ENCODE peak calls at places on chromosomes 12 and 14, in nine cellular contexts. L, E, Z, X, H, R, N, A and T are unnamed samples.
A peak's percentile ranks its signal among the peaks of the same experiment; 100 is the strongest.

GRCh38 chr12:122865268-122866231 is 30.3 kb downstream of the HIP1R start:
- DNase-seq in L (peak; percentile 52), E (no peak), Z (peak; percentile 45), X (peak; percentile 52), H (no peak), R (peak; percentile 69), N (no peak), A (peak; percentile 72), T (no peak)

GRCh38 chr12:981956-982355 is 9.1 kb upstream of the ERC1 start:
- DNase-seq in L (no peak), E (no peak), Z (no peak), X (no peak), H (no peak), R (no peak), N (no peak), A (no peak), T (no peak)

GRCh38 chr12:101877816-101878811 is 734 bp downstream of the DRAM1 start:
- DNase-seq in L (peak; percentile 39), E (no peak), Z (peak; percentile 28), X (no peak), H (no peak), R (peak; percentile 34), N (peak; percentile 53), A (no peak), T (no peak)

GRCh38 chr14:49954171-49954631 is 61.3 kb downstream of the ARF6 start:
- DNase-seq in L (no peak), E (no peak), Z (no peak), X (no peak), H (no peak), R (no peak), N (no peak), A (no peak), T (no peak)

GRCh38 chr12:74264692-74265091 is 272.9 kb upstream of the ATXN7L3B start:
- DNase-seq in L (no peak), E (no peak), Z (no peak), X (no peak), H (no peak), R (no peak), N (no peak), A (no peak), T (no peak)

GRCh38 chr14:89221109-89221508 is 195.9 kb downstream of the FOXN3 start:
- DNase-seq in L (no peak), E (peak; percentile 52), Z (no peak), X (no peak), H (no peak), R (no peak), N (no peak), A (no peak), T (no peak)

GRCh38 chr14:50778757-50779483 is 52.0 kb downstream of the NIN start:
- DNase-seq in L (no peak), E (no peak), Z (no peak), X (no peak), H (no peak), R (no peak), N (no peak), A (no peak), T (no peak)

GRCh38 chr12:66881401-66881800 is 202.5 kb upstream of the GRIP1 start:
- DNase-seq in L (no peak), E (no peak), Z (no peak), X (no peak), H (no peak), R (no peak), N (no peak), A (no peak), T (no peak)

GRCh38 chr14:81192594-81192993 is 28.2 kb downstream of the GTF2A1 start:
- DNase-seq in L (no peak), E (no peak), Z (no peak), X (no peak), H (no peak), R (no peak), N (no peak), A (no peak), T (no peak)

GRCh38 chr12:30320561-30320960 is 375.1 kb downstream of the IPO8 start:
- DNase-seq in L (peak; percentile 19), E (no peak), Z (no peak), X (no peak), H (no peak), R (no peak), N (no peak), A (no peak), T (no peak)

DNA sequence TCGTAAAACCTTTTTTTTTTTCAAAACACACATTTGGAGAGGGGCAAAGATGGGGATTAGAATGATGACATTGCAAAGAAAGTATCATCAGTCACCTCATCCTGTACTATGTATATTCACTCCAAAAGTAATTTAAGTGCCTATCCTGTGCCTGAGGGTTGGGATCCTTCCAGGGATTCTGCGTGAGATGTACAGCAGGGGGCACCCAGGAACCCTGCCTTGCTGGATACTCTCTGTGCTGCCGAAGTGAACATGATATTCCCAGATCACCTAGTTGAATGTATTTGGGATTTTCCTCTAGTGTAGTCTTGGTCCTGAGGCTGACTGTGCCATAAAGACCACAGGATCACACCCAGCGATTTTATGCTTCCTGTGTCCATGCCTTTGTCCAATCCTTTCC is 372.7 kb downstream of the IPO8 start:
- DNase-seq in L (no peak), E (no peak), Z (no peak), X (no peak), H (no peak), R (no peak), N (no peak), A (no peak), T (no peak)
- H3K4me1 ChIP-seq in L (no peaks in the 10 kb centered on the region), E (no peaks in the 10 kb centered on the region), Z (no peaks in the 10 kb centered on the region), X (no peaks in the 10 kb centered on the region), H (no peaks in the 10 kb centered on the region), R (no peaks in the 10 kb centered on the region), N (no peaks in the 10 kb centered on the region), A (no peaks in the 10 kb centered on the region), T (no peaks in the 10 kb centered on the region)

GRCh38 chr12:130223767-130224244 is 61.5 kb downstream of the FZD10 start:
- DNase-seq in L (no peak), E (no peak), Z (no peak), X (no peak), H (no peak), R (no peak), N (no peak), A (no peak), T (no peak)

GRCh38 chr12:130220361-130220760 is 58.1 kb downstream of the FZD10 start:
- DNase-seq in L (no peak), E (no peak), Z (no peak), X (no peak), H (no peak), R (no peak), N (no peak), A (no peak), T (no peak)

GRCh38 chr12:130222519-130223255 is 60.4 kb downstream of the FZD10 start:
- DNase-seq in L (no peak), E (no peak), Z (peak; percentile 78), X (no peak), H (no peak), R (no peak), N (no peak), A (no peak), T (no peak)

GRCh38 chr12:130214686-130215370 is 52.6 kb downstream of the FZD10 start:
- DNase-seq in L (no peak), E (no peak), Z (peak; percentile 39), X (no peak), H (no peak), R (no peak), N (no peak), A (no peak), T (no peak)

DNA sequence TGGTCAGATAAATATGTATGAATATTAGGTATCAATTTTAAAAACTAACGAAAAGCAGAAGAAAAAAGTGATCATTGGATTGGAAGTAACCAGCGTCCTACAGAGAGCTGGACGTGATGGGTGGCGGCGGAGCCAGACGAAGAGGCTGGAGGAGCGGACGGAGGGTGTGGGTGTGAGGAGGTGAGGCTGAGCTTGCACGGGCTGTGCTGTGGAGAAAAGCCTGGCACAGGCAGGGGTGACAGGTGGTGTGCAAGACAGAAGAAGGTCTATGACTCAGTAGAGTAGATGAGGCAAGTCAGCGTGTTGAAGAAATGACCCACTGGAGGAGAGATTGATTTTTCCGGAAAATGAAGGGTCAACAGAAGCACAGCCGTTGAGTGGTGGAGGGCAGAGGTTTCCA is 56.4 kb downstream of the FZD10 start:
- DNase-seq in L (no peak), E (no peak), Z (no peak), X (no peak), H (no peak), R (no peak), N (no peak), A (no peak), T (no peak)
- H3K27me3 ChIP-seq in L (peaks cover 19% of the 10 kb centered on the region), E (no peaks in the 10 kb centered on the region), Z (no peaks in the 10 kb centered on the region), X (no peaks in the 10 kb centered on the region), H (no peaks in the 10 kb centered on the region), R (no peaks in the 10 kb centered on the region), N (no peaks in the 10 kb centered on the region), A (peaks cover 9% of the 10 kb centered on the region), T (no peaks in the 10 kb centered on the region)

GRCh38 chr14:105059035-105059916 is 6.0 kb downstream of the GPR132 start:
- DNase-seq in L (no peak), E (peak; percentile 67), Z (peak; percentile 56), X (no peak), H (peak; percentile 82), R (peak; percentile 63), N (no peak), A (peak; percentile 87), T (no peak)
- H3K4me1 ChIP-seq in L (no peaks in the 10 kb centered on the region), E (peaks cover 55% of the 10 kb centered on the region), Z (no peaks in the 10 kb centered on the region), X (no peaks in the 10 kb centered on the region), H (peaks cover 60% of the 10 kb centered on the region), R (peaks cover 37% of the 10 kb centered on the region), N (no peaks in the 10 kb centered on the region), A (peaks cover 39% of the 10 kb centered on the region), T (no peaks in the 10 kb centered on the region)

DNA sequence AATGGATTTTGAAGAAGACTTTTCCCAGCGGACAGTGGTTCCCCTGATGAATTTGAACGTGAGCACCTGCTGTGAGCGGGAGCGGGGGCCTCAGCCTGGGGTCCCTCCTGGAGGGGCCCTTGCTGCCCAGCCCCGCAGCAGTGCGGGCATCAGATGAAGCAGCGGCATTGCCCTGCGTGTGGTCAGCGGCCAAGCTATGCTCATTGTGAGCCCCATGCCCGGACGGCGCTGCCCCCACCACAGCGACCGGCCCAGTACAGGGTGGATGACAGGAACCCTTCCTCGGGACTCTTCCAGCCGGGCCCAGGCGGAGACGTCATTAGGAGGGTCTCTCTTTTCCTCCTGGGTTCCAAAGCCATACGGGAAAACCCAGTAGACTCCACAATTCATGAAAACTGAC is 3.5 kb downstream of the LRCOL1 start:
- DNase-seq in L (no peak), E (no peak), Z (no peak), X (no peak), H (no peak), R (no peak), N (no peak), A (no peak), T (no peak)
- H3K27me3 ChIP-seq in L (peaks cover 91% of the 10 kb centered on the region), E (no peaks in the 10 kb centered on the region), Z (no peaks in the 10 kb centered on the region), X (no peaks in the 10 kb centered on the region), H (peaks cover 7% of the 10 kb centered on the region), R (peaks cover 11% of the 10 kb centered on the region), N (peaks cover 9% of the 10 kb centered on the region), A (peaks cover 40% of the 10 kb centered on the region), T (no peaks in the 10 kb centered on the region)

GRCh38 chr12:79886917-79887519 is 47.9 kb downstream of the PPP1R12A start:
- DNase-seq in L (peak; percentile 13), E (peak; percentile 50), Z (peak; percentile 64), X (no peak), H (no peak), R (no peak), N (no peak), A (no peak), T (no peak)
- H3K4me1 ChIP-seq in L (peaks cover 9% of the 10 kb centered on the region), E (peaks cover 40% of the 10 kb centered on the region), Z (no peaks in the 10 kb centered on the region), X (no peaks in the 10 kb centered on the region), H (peaks cover 16% of the 10 kb centered on the region), R (peaks cover 15% of the 10 kb centered on the region), N (no peaks in the 10 kb centered on the region), A (peaks cover 40% of the 10 kb centered on the region), T (peaks cover 56% of the 10 kb centered on the region)

GRCh38 chr12:4274396-4274959 is 916 bp downstream of the CCND2 start:
- DNase-seq in L (no peak), E (no peak), Z (no peak), X (no peak), H (peak; percentile 31), R (peak; percentile 55), N (no peak), A (no peak), T (no peak)
- H3K27me3 ChIP-seq in L (no peaks in the 10 kb centered on the region), E (no peaks in the 10 kb centered on the region), Z (no peaks in the 10 kb centered on the region), X (no peaks in the 10 kb centered on the region), H (no peaks in the 10 kb centered on the region), R (no peaks in the 10 kb centered on the region), N (no peaks in the 10 kb centered on the region), A (peaks cover 36% of the 10 kb centered on the region), T (no peaks in the 10 kb centered on the region)